ENCODE peak calls at places on chromosomes 6 and 20, in four cellular contexts. One of them, this sample, is unnamed.

GRCh38 chr6:22236626-22237414 is 60.0 kb downstream of the PRL start:
- DNase-seq in heart left ventricle: no peak
- DNase-seq in uterus: no peak
- DNase-seq in GM23338: no peak
- DNase-seq in this sample: no peak

GRCh38 chr6:7062445-7063162 is 45.2 kb upstream of the RREB1 start:
- DNase-seq in GM23338: no peak
- DNase-seq in heart left ventricle: no peak
- DNase-seq in uterus: no peak
- DNase-seq in this sample: no peak

GRCh38 chr6:123715243-123715863 is 78.6 kb upstream of the TRDN start:
- DNase-seq in uterus: no peak
- DNase-seq in GM23338: peak; percentile 67
- DNase-seq in heart left ventricle: no peak
- DNase-seq in this sample: peak; percentile 44

GRCh38 chr6:165842291-165842936 is 179.4 kb upstream of the PDE10A start:
- DNase-seq in GM23338: peak; percentile 75
- DNase-seq in heart left ventricle: no peak
- DNase-seq in uterus: no peak
- DNase-seq in this sample: no peak

GRCh38 chr6:11432713-11433450 is 104.7 kb upstream of the TMEM170B start:
- DNase-seq in uterus: no peak
- DNase-seq in GM23338: no peak
- DNase-seq in heart left ventricle: no peak
- DNase-seq in this sample: no peak

GRCh38 chr20:53918949-53919361 is 151.4 kb downstream of the BCAS1 start:
- DNase-seq in GM23338: peak; percentile 96
- DNase-seq in heart left ventricle: no peak
- DNase-seq in uterus: no peak
- DNase-seq in this sample: no peak

GRCh38 chr20:58965270-58966064 is 15.6 kb upstream of the NELFCD start:
- DNase-seq in heart left ventricle: no peak
- DNase-seq in GM23338: no peak
- DNase-seq in uterus: no peak
- DNase-seq in this sample: no peak

GRCh38 chr20:22962567-22963439 is 72.3 kb upstream of the SSTR4 start:
- DNase-seq in heart left ventricle: no peak
- DNase-seq in uterus: no peak
- DNase-seq in GM23338: no peak
- DNase-seq in this sample: no peak

GRCh38 chr6:42166444-42167141 is 6.6 kb upstream of the GUCA1A start:
- DNase-seq in heart left ventricle: peak; percentile 58
- DNase-seq in GM23338: peak; percentile 97
- DNase-seq in uterus: peak; percentile 49
- DNase-seq in this sample: no peak

GRCh38 chr20:35947489-35947888 is 6.8 kb downstream of the SCAND1 start:
- DNase-seq in heart left ventricle: no peak
- DNase-seq in GM23338: peak; percentile 86
- DNase-seq in uterus: no peak
- DNase-seq in this sample: no peak

GRCh38 chr6:36129889-36130671 is at the start of gene MAPK13:
- DNase-seq in uterus: no peak
- DNase-seq in heart left ventricle: no peak
- DNase-seq in GM23338: peak; percentile 67
- DNase-seq in this sample: no peak

GRCh38 chr20:38094373-38094775 is 60.8 kb downstream of the RPRD1B start:
- DNase-seq in uterus: peak; percentile 57
- DNase-seq in GM23338: no peak
- DNase-seq in heart left ventricle: peak; percentile 53
- DNase-seq in this sample: no peak

GRCh38 chr20:21505810-21506530 is 7.9 kb downstream of the NKX2-2 start:
- DNase-seq in heart left ventricle: peak; percentile 37
- DNase-seq in GM23338: peak; percentile 78
- DNase-seq in uterus: no peak
- DNase-seq in this sample: peak; percentile 51

GRCh38 chr6:41568585-41569384 is 22.6 kb downstream of the FOXP4 start:
- DNase-seq in GM23338: no peak
- DNase-seq in uterus: peak; percentile 37
- DNase-seq in heart left ventricle: no peak
- DNase-seq in this sample: no peak

GRCh38 chr20:1469306-1469905 is 2.8 kb upstream of the NSFL1C start:
- DNase-seq in uterus: no peak
- DNase-seq in GM23338: no peak
- DNase-seq in heart left ventricle: no peak
- DNase-seq in this sample: no peak

GRCh38 chr20:19077370-19078220 is 134.8 kb upstream of the SLC24A3 start:
- DNase-seq in uterus: no peak
- DNase-seq in heart left ventricle: no peak
- DNase-seq in GM23338: no peak
- DNase-seq in this sample: no peak

GRCh38 chr6:6332240-6332639 is 11.8 kb upstream of the F13A1 start:
- DNase-seq in GM23338: no peak
- DNase-seq in uterus: no peak
- DNase-seq in heart left ventricle: no peak
- DNase-seq in this sample: no peak

GRCh38 chr20:64116541-64117423 is 9.4 kb upstream of the NPBWR2 start:
- DNase-seq in heart left ventricle: peak; percentile 15
- DNase-seq in uterus: no peak
- DNase-seq in GM23338: peak; percentile 0
- DNase-seq in this sample: no peak

GRCh38 chr20:39338977-39339376 is 376.8 kb downstream of the DHX35 start:
- DNase-seq in GM23338: no peak
- DNase-seq in uterus: no peak
- DNase-seq in heart left ventricle: peak; percentile 32
- DNase-seq in this sample: no peak

GRCh38 chr20:19015890-19016465 is 196.5 kb upstream of the SLC24A3 start:
- DNase-seq in heart left ventricle: no peak
- DNase-seq in uterus: no peak
- DNase-seq in GM23338: no peak
- DNase-seq in this sample: no peak

GRCh38 chr20:63540417-63541186 is 3.4 kb upstream of the PTK6 start:
- DNase-seq in heart left ventricle: no peak
- DNase-seq in uterus: no peak
- DNase-seq in GM23338: no peak
- DNase-seq in this sample: peak; percentile 29

GRCh38 chr6:21742238-21742660 is 148.7 kb downstream of the SOX4 start:
- DNase-seq in heart left ventricle: no peak
- DNase-seq in uterus: no peak
- DNase-seq in GM23338: peak; percentile 51
- DNase-seq in this sample: no peak

GRCh38 chr6:1597924-1598323 is 11.8 kb upstream of the FOXC1 start:
- DNase-seq in GM23338: no peak
- DNase-seq in uterus: no peak
- DNase-seq in heart left ventricle: no peak
- DNase-seq in this sample: no peak

GRCh38 chr6:149393002-149393679 is 6.9 kb upstream of the SUMO4 start:
- DNase-seq in GM23338: no peak
- DNase-seq in heart left ventricle: no peak
- DNase-seq in uterus: no peak
- DNase-seq in this sample: no peak

GRCh38 chr6:27287751-27288135 is 24.3 kb downstream of the POM121L2 start:
- DNase-seq in GM23338: no peak
- DNase-seq in heart left ventricle: no peak
- DNase-seq in uterus: no peak
- DNase-seq in this sample: no peak

GRCh38 chr20:25361287-25361683 is 29.4 kb downstream of the ABHD12 start:
- DNase-seq in uterus: no peak
- DNase-seq in GM23338: no peak
- DNase-seq in heart left ventricle: no peak
- DNase-seq in this sample: no peak

GRCh38 chr6:168160506-168161370 is 81.7 kb upstream of the FRMD1 start:
- DNase-seq in heart left ventricle: peak; percentile 4
- DNase-seq in GM23338: no peak
- DNase-seq in uterus: no peak
- DNase-seq in this sample: no peak

GRCh38 chr6:166754218-166755030 is 127.4 kb upstream of the RPS6KA2 start:
- DNase-seq in GM23338: no peak
- DNase-seq in uterus: no peak
- DNase-seq in heart left ventricle: no peak
- DNase-seq in this sample: no peak

GRCh38 chr6:148983366-148983765 is 236.5 kb downstream of the UST start:
- DNase-seq in heart left ventricle: no peak
- DNase-seq in uterus: no peak
- DNase-seq in GM23338: no peak
- DNase-seq in this sample: no peak

GRCh38 chr20:39271205-39271604 is 309.1 kb downstream of the DHX35 start:
- DNase-seq in uterus: no peak
- DNase-seq in GM23338: peak; percentile 24
- DNase-seq in heart left ventricle: no peak
- DNase-seq in this sample: no peak

GRCh38 chr6:169499728-169500265 is 202.0 kb downstream of the WDR27 start:
- DNase-seq in uterus: no peak
- DNase-seq in GM23338: no peak
- DNase-seq in heart left ventricle: no peak
- DNase-seq in this sample: no peak

GRCh38 chr20:61810066-61810708 is 255.5 kb downstream of the TAF4 start:
- DNase-seq in uterus: no peak
- DNase-seq in heart left ventricle: no peak
- DNase-seq in GM23338: no peak
- DNase-seq in this sample: no peak

GRCh38 chr6:448296-449056 is 56.9 kb downstream of the IRF4 start:
- DNase-seq in uterus: no peak
- DNase-seq in GM23338: no peak
- DNase-seq in heart left ventricle: no peak
- DNase-seq in this sample: no peak

GRCh38 chr20:23662276-23662870 is 24.6 kb upstream of the CST3 start:
- DNase-seq in heart left ventricle: no peak
- DNase-seq in uterus: no peak
- DNase-seq in GM23338: no peak
- DNase-seq in this sample: no peak

GRCh38 chr6:79605968-79606764 is 25.0 kb upstream of the SH3BGRL2 start:
- DNase-seq in heart left ventricle: no peak
- DNase-seq in GM23338: peak; percentile 52
- DNase-seq in uterus: no peak
- DNase-seq in this sample: no peak

GRCh38 chr6:79608334-79609224 is 22.6 kb upstream of the SH3BGRL2 start:
- DNase-seq in uterus: no peak
- DNase-seq in heart left ventricle: no peak
- DNase-seq in GM23338: no peak
- DNase-seq in this sample: no peak

GRCh38 chr6:79609225-79609595 is 21.9 kb upstream of the SH3BGRL2 start:
- DNase-seq in uterus: no peak
- DNase-seq in heart left ventricle: no peak
- DNase-seq in GM23338: no peak
- DNase-seq in this sample: no peak

GRCh38 chr6:79605061-79605460 is 26.1 kb upstream of the SH3BGRL2 start:
- DNase-seq in uterus: no peak
- DNase-seq in GM23338: no peak
- DNase-seq in heart left ventricle: no peak
- DNase-seq in this sample: no peak

DNA sequence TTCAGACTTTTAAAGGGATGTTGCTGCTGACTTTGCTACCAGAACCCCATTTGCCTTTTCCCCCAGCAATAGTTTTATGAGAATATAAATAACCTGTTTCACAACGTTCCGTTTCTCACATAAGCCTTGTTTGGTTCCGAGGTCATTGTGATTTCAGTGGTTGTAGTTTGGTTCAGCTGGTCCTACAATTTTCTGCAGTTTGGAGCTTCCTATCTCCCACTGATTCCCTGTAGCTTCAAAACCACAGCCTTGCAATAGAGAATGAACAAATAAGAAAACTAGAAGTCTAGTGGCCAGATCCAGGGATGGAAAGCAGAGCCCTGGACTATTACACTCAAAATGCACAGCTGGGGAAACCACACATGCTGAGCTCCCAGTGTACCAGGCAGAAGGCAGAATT is 24.1 kb upstream of the SH3BGRL2 start:
- DNase-seq in heart left ventricle: no peak
- DNase-seq in uterus: no peak
- DNase-seq in GM23338: no peak
- DNase-seq in this sample: no peak
- H3K27ac ChIP-seq in heart left ventricle: no peak overlapping the region
- H3K27ac ChIP-seq in uterus: no peak overlapping the region
- H3K27ac ChIP-seq in GM23338: no peak overlapping the region
- H3K27ac ChIP-seq in this sample: no peak overlapping the region

GRCh38 chr6:53635322-53635721 is 30.2 kb downstream of the KLHL31 start:
- DNase-seq in GM23338: no peak
- DNase-seq in heart left ventricle: no peak
- DNase-seq in uterus: no peak
- DNase-seq in this sample: no peak
- H3K27ac ChIP-seq in GM23338: no peak overlapping the region
- H3K27ac ChIP-seq in heart left ventricle: no peak overlapping the region
- H3K27ac ChIP-seq in uterus: no peak overlapping the region
- H3K27ac ChIP-seq in this sample: peak overlapping the region; percentile 96

DNA sequence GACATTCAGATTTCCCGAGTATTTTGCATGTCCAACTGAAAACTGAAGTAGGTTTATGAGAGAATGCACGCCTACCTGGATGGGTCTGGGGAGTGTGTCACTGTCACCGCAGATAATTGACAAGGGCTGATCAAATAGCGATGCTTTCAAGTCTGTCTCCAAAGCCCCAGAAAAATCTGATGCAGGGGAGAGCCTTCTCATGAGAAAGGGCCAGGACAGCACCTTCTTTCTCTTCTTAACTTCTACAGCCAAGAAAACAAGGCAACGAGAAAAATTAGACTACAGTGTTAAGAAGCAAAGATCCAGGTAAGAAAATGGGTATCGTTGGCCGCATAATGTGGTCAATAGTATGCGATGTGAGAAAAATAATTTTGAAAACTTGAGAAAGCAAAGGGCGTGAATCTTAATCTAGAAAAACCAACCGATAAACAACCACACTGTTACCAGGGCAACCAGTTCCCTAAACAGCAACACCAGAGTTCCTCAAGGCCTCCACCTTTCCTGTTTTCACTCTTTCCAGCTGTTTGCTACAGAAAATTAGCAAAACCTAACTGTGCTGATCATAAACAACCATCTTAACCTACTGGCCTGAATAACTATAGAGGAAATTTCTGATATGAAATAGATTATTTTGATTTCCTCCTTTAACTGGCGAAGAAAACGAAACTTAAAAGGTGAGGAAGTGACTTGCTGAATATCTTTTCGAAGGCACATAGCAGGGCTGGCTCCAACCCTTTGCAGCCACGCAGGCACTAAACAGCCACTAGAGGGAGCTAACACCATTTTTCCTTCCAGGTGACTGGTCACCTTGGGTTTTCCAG is 2.6 kb downstream of the TAGAP start:
- DNase-seq in heart left ventricle: peak; percentile 56
- DNase-seq in GM23338: peak; percentile 97
- DNase-seq in uterus: peak; percentile 62
- DNase-seq in this sample: no peak
- H3K27ac ChIP-seq in heart left ventricle: no peak overlapping the region
- H3K27ac ChIP-seq in GM23338: peak overlapping the region; percentile 3
- H3K27ac ChIP-seq in uterus: peak overlapping the region; percentile 47
- H3K27ac ChIP-seq in this sample: no peak overlapping the region

GRCh38 chr6:56401477-56402070 is 154.2 kb upstream of the COL21A1 start:
- DNase-seq in heart left ventricle: no peak
- DNase-seq in uterus: no peak
- DNase-seq in GM23338: no peak
- DNase-seq in this sample: no peak
- H3K27ac ChIP-seq in heart left ventricle: no peak overlapping the region
- H3K27ac ChIP-seq in uterus: no peak overlapping the region
- H3K27ac ChIP-seq in GM23338: no peak overlapping the region
- H3K27ac ChIP-seq in this sample: no peak overlapping the region

GRCh38 chr20:51125774-51126173 is 102.9 kb upstream of the KCNG1 start:
- DNase-seq in heart left ventricle: no peak
- DNase-seq in uterus: peak; percentile 60
- DNase-seq in GM23338: no peak
- DNase-seq in this sample: no peak
- H3K27ac ChIP-seq in heart left ventricle: no peak overlapping the region
- H3K27ac ChIP-seq in uterus: peak overlapping the region; percentile 13
- H3K27ac ChIP-seq in GM23338: no peak overlapping the region
- H3K27ac ChIP-seq in this sample: no peak overlapping the region